ENCODE peak calls at places on chromosomes 11 and 22, in seven cellular contexts. U is HFFc6; O is HEK293T; H is PC-3; S is effector CD4-positive, alpha-beta T cell; Y is AG04449; R is HuH-7.5. T is an unnamed sample.

GRCh38 chr11:64890084-64890944 is 11.9 kb upstream of the EHD1 start:
- DNase-seq in O (no peak), R (no peak), U (no peak), H (no peak), S (no peak), Y (no peak), T (no peak)

GRCh38 chr11:113283881-113284280 is 30.5 kb upstream of the TTC12 start:
- DNase-seq in S (no peak), O (no peak), Y (no peak), H (no peak), R (no peak), U (no peak), T (no peak)

GRCh38 chr11:78499971-78500370 is 74.7 kb downstream of the NARS2 start:
- DNase-seq in U (no peak), H (no peak), R (no peak), Y (no peak), S (no peak), O (no peak), T (no peak)

GRCh38 chr22:39519681-39520053 is 695 bp upstream of the ATF4 start:
- DNase-seq in R (no peak), Y (no peak), H (peak), S (no peak), O (peak), U (no peak), T (peak)

GRCh38 chr11:83666149-83666548 is 380.0 kb upstream of the CCDC90B start:
- DNase-seq in H (no peak), U (no peak), S (no peak), R (no peak), Y (no peak), O (no peak), T (no peak)

GRCh38 chr11:35303596-35304392 is 115.6 kb downstream of the SLC1A2 start:
- DNase-seq in H (peak), S (no peak), Y (no peak), R (peak), U (peak), O (no peak), T (peak)

GRCh38 chr11:2703487-2704141 is 3.8 kb upstream of the KCNQ1OT1 start:
- DNase-seq in Y (no peak), R (no peak), O (no peak), S (no peak), H (no peak), U (no peak), T (peak)

GRCh38 chr11:134542401-134543143 is 130.5 kb upstream of the B3GAT1 start:
- DNase-seq in O (no peak), R (no peak), U (no peak), Y (no peak), H (peak), S (no peak), T (no peak)

GRCh38 chr11:45085657-45086501 is 60.6 kb upstream of the PRDM11 start:
- DNase-seq in H (no peak), S (no peak), Y (no peak), O (no peak), R (no peak), U (no peak), T (peak)

GRCh38 chr11:21018248-21018647 is 348.9 kb downstream of the NELL1 start:
- DNase-seq in U (no peak), R (no peak), S (no peak), Y (no peak), O (no peak), H (no peak), T (no peak)

GRCh38 chr11:102287963-102288744 is 29.1 kb upstream of the BIRC3 start:
- DNase-seq in R (peak), Y (no peak), H (peak), S (peak), U (peak), O (peak), T (no peak)

GRCh38 chr11:78223320-78223954 is 34.7 kb downstream of the USP35 start:
- DNase-seq in R (no peak), U (no peak), O (no peak), Y (no peak), H (no peak), S (no peak), T (no peak)

GRCh38 chr11:2196970-2197770 is 25.6 kb upstream of the TH start:
- DNase-seq in U (peak), S (peak), R (peak), O (peak), H (peak), Y (no peak), T (peak)

GRCh38 chr11:95912902-95913560 is 10.9 kb downstream of the MTMR2 start:
- DNase-seq in R (no peak), S (no peak), H (peak), O (no peak), Y (no peak), U (peak), T (no peak)

GRCh38 chr22:31495343-31495742 is 993 bp upstream of the SFI1 start:
- DNase-seq in H (no peak), S (no peak), U (no peak), R (no peak), Y (no peak), O (no peak), T (no peak)

GRCh38 chr11:44708063-44708462 is 18.7 kb upstream of the TSPAN18 start:
- DNase-seq in H (no peak), Y (no peak), R (no peak), U (no peak), S (no peak), O (no peak), T (peak)

GRCh38 chr11:2166091-2166851 is 5.3 kb upstream of the INS start:
- DNase-seq in R (no peak), U (no peak), H (peak), Y (no peak), S (peak), O (peak), T (no peak)

GRCh38 chr11:91596111-91596510 is 628.5 kb upstream of the FAT3 start:
- DNase-seq in S (no peak), O (no peak), R (no peak), U (no peak), Y (no peak), H (peak), T (no peak)

GRCh38 chr11:133916790-133917440 is 39.9 kb downstream of the IGSF9B start:
- DNase-seq in R (no peak), Y (no peak), U (no peak), H (no peak), O (no peak), S (no peak), T (no peak)

GRCh38 chr22:37308385-37309200 is 26.3 kb downstream of the CYTH4 start:
- DNase-seq in R (no peak), Y (no peak), U (no peak), H (no peak), S (no peak), O (no peak), T (no peak)

GRCh38 chr11:10323793-10324170 is 18.9 kb downstream of the ADM start:
- DNase-seq in H (peak), U (no peak), R (no peak), O (no peak), S (no peak), Y (no peak), T (no peak)

GRCh38 chr22:44404341-44405020 is 91.7 kb upstream of the SHISAL1 start:
- DNase-seq in U (no peak), R (no peak), H (no peak), Y (no peak), S (no peak), O (no peak), T (peak)

GRCh38 chr11:67464411-67465189 is 4.5 kb downstream of the TMEM134 start:
- DNase-seq in H (peak), R (peak), Y (no peak), S (peak), U (peak), O (peak), T (peak)

GRCh38 chr11:88231894-88232482 is 56.7 kb upstream of the RAB38 start:
- DNase-seq in U (peak), Y (no peak), O (peak), S (no peak), R (peak), H (peak), T (no peak)

GRCh38 chr11:122002047-122002446 is 114.0 kb downstream of the BLID start:
- DNase-seq in U (no peak), H (no peak), S (no peak), R (no peak), O (no peak), Y (no peak), T (no peak)

GRCh38 chr22:48245119-48245485 is 1482.7 kb downstream of the TBC1D22A start:
- DNase-seq in S (no peak), H (no peak), U (no peak), R (no peak), O (no peak), Y (no peak), T (no peak)

GRCh38 chr11:120043323-120043945 is 94.5 kb downstream of the TRIM29 start:
- DNase-seq in H (no peak), Y (no peak), R (no peak), S (no peak), O (no peak), U (no peak), T (no peak)

GRCh38 chr11:12841946-12842630 is 167.0 kb upstream of the RASSF10 start:
- DNase-seq in R (no peak), Y (no peak), O (no peak), H (peak), U (peak), S (no peak), T (no peak)

GRCh38 chr11:11946180-11946579 is 62.2 kb downstream of the DKK3 start:
- DNase-seq in R (no peak), O (no peak), H (peak), S (no peak), Y (peak), U (peak), T (no peak)

GRCh38 chr11:4798427-4799183 is 5.6 kb downstream of the OR52R1 start:
- DNase-seq in H (no peak), U (no peak), S (no peak), Y (no peak), O (no peak), R (no peak), T (no peak)

GRCh38 chr22:49577168-49578060 is 250.3 kb downstream of the BRD1 start:
- DNase-seq in R (no peak), H (no peak), U (no peak), Y (no peak), S (no peak), O (no peak), T (peak)